ENCODE peak calls at places on chromosomes 3 and 15, in nine cellular contexts. P, C, F, K, T, D, Y, J and H are unnamed samples.

GRCh38 chr3:146505496-146505895 is 36.1 kb upstream of the PLSCR2 start:
- DNase-seq in P (no peak), C (no peak), F (no peak), K (no peak), T (no peak), D (no peak), Y (no peak), J (no peak), H (no peak)

GRCh38 chr15:80317389-80318169 is 65.6 kb upstream of the CTXND1 start:
- DNase-seq in P (no peak), C (no peak), F (peak), K (peak), T (peak), D (no peak), Y (no peak), J (peak), H (peak)

GRCh38 chr15:50138391-50138790 is 19.4 kb upstream of the ATP8B4 start:
- DNase-seq in P (no peak), C (no peak), F (no peak), K (no peak), T (no peak), D (no peak), Y (no peak), J (no peak), H (peak)

GRCh38 chr3:126480864-126481263 is 5.2 kb upstream of the ZXDC start:
- DNase-seq in P (no peak), C (no peak), F (no peak), K (no peak), T (no peak), D (no peak), Y (no peak), J (no peak), H (no peak)

GRCh38 chr3:112629425-112629824 is 11.5 kb downstream of the CCDC80 start:
- DNase-seq in P (peak), C (no peak), F (peak), K (peak), T (peak), D (no peak), Y (no peak), J (peak), H (peak)

GRCh38 chr3:188577539-188577938 is 423.6 kb downstream of the LPP start:
- DNase-seq in P (no peak), C (no peak), F (no peak), K (no peak), T (no peak), D (no peak), Y (no peak), J (no peak), H (no peak)

GRCh38 chr15:44796508-44796907 is 60.2 kb downstream of the TRIM69 start:
- DNase-seq in P (no peak), C (no peak), F (no peak), K (no peak), T (no peak), D (no peak), Y (no peak), J (no peak), H (no peak)

GRCh38 chr3:172561894-172562664 is 38.8 kb upstream of the TNFSF10 start:
- DNase-seq in P (no peak), C (peak), F (no peak), K (no peak), T (no peak), D (no peak), Y (no peak), J (peak), H (peak)

GRCh38 chr3:173354124-173354523 is 43.4 kb upstream of the NLGN1 start:
- DNase-seq in P (no peak), C (no peak), F (no peak), K (no peak), T (no peak), D (no peak), Y (no peak), J (no peak), H (no peak)

GRCh38 chr3:194206375-194206774 is 70.4 kb downstream of the HES1 start:
- DNase-seq in P (no peak), C (no peak), F (no peak), K (no peak), T (peak), D (peak), Y (no peak), J (no peak), H (peak)

GRCh38 chr3:153293222-153293621 is 131.2 kb downstream of the RAP2B start:
- DNase-seq in P (no peak), C (no peak), F (no peak), K (no peak), T (no peak), D (no peak), Y (no peak), J (peak), H (peak)

GRCh38 chr3:194617058-194617671 is 16.1 kb downstream of the TMEM44 start:
- DNase-seq in P (no peak), C (no peak), F (no peak), K (no peak), T (no peak), D (no peak), Y (no peak), J (no peak), H (no peak)

GRCh38 chr3:61667417-61668213 is 106.2 kb downstream of the PTPRG start:
- DNase-seq in P (no peak), C (no peak), F (no peak), K (no peak), T (no peak), D (no peak), Y (no peak), J (no peak), H (no peak)

GRCh38 chr3:125238759-125239158 is 26.2 kb upstream of the SLC12A8 start:
- DNase-seq in P (no peak), C (no peak), F (no peak), K (no peak), T (no peak), D (no peak), Y (no peak), J (no peak), H (no peak)

GRCh38 chr3:16336876-16337275 is 71.9 kb downstream of the OXNAD1 start:
- DNase-seq in P (no peak), C (no peak), F (no peak), K (no peak), T (no peak), D (no peak), Y (no peak), J (no peak), H (no peak)

GRCh38 chr3:142977399-142977728 is 13.9 kb upstream of the PAQR9 start:
- DNase-seq in P (no peak), C (peak), F (no peak), K (no peak), T (no peak), D (no peak), Y (no peak), J (peak), H (no peak)

GRCh38 chr3:52606373-52607085 is 70.1 kb downstream of the UQCC5 start:
- DNase-seq in P (no peak), C (peak), F (peak), K (no peak), T (no peak), D (no peak), Y (no peak), J (peak), H (peak)